ENCODE peak calls at places on chromosome 22, in five cellular contexts. One of them, this sample, is unnamed.

GRCh38 chr22:41768420-41768819 is 32.1 kb upstream of the CCDC134 start:
- DNase-seq in activated T-cell treated with anti-CD3 and anti-CD28 coated beads, Interleukin-2, amount 50 U/mL, for 72 hours: no peak
- DNase-seq in H7: no peak
- DNase-seq in dorsolateral prefrontal cortex: no peak
- DNase-seq in endothelial cell: no peak
- DNase-seq in this sample: no peak

GRCh38 chr22:50672471-50673230 is at the start of gene SHANK3:
- DNase-seq in activated T-cell treated with anti-CD3 and anti-CD28 coated beads, Interleukin-2, amount 50 U/mL, for 72 hours: no peak
- DNase-seq in dorsolateral prefrontal cortex: peak; percentile 31
- DNase-seq in endothelial cell: peak; percentile 92
- DNase-seq in H7: peak; percentile 81
- DNase-seq in this sample: peak; percentile 7

GRCh38 chr22:45929649-45930048 is 47.3 kb downstream of the WNT7B start:
- DNase-seq in endothelial cell: no peak
- DNase-seq in activated T-cell treated with anti-CD3 and anti-CD28 coated beads, Interleukin-2, amount 50 U/mL, for 72 hours: no peak
- DNase-seq in dorsolateral prefrontal cortex: no peak
- DNase-seq in H7: no peak
- DNase-seq in this sample: no peak

GRCh38 chr22:33210129-33210784 is 152.1 kb upstream of the SYN3 start:
- DNase-seq in H7: peak; percentile 85
- DNase-seq in activated T-cell treated with anti-CD3 and anti-CD28 coated beads, Interleukin-2, amount 50 U/mL, for 72 hours: peak; percentile 41
- DNase-seq in endothelial cell: peak; percentile 48
- DNase-seq in dorsolateral prefrontal cortex: no peak
- DNase-seq in this sample: peak; percentile 76

GRCh38 chr22:27551402-27551801 is 250.2 kb downstream of the MN1 start:
- DNase-seq in H7: no peak
- DNase-seq in activated T-cell treated with anti-CD3 and anti-CD28 coated beads, Interleukin-2, amount 50 U/mL, for 72 hours: no peak
- DNase-seq in dorsolateral prefrontal cortex: no peak
- DNase-seq in endothelial cell: no peak
- DNase-seq in this sample: no peak

GRCh38 chr22:27480487-27480886 is 321.1 kb downstream of the MN1 start:
- DNase-seq in activated T-cell treated with anti-CD3 and anti-CD28 coated beads, Interleukin-2, amount 50 U/mL, for 72 hours: no peak
- DNase-seq in dorsolateral prefrontal cortex: peak; percentile 53
- DNase-seq in endothelial cell: no peak
- DNase-seq in H7: peak; percentile 83
- DNase-seq in this sample: no peak

GRCh38 chr22:29146771-29147170 is 58.9 kb upstream of the EMID1 start:
- DNase-seq in dorsolateral prefrontal cortex: peak; percentile 8
- DNase-seq in activated T-cell treated with anti-CD3 and anti-CD28 coated beads, Interleukin-2, amount 50 U/mL, for 72 hours: no peak
- DNase-seq in H7: no peak
- DNase-seq in endothelial cell: no peak
- DNase-seq in this sample: no peak

GRCh38 chr22:30267382-30268302 is 991 bp upstream of the OSM start:
- DNase-seq in activated T-cell treated with anti-CD3 and anti-CD28 coated beads, Interleukin-2, amount 50 U/mL, for 72 hours: peak; percentile 58
- DNase-seq in dorsolateral prefrontal cortex: no peak
- DNase-seq in H7: no peak
- DNase-seq in endothelial cell: no peak
- DNase-seq in this sample: no peak

GRCh38 chr22:32206774-32207758 is 2.2 kb upstream of the RFPL2 start:
- DNase-seq in dorsolateral prefrontal cortex: no peak
- DNase-seq in H7: peak; percentile 70
- DNase-seq in endothelial cell: peak; percentile 43
- DNase-seq in activated T-cell treated with anti-CD3 and anti-CD28 coated beads, Interleukin-2, amount 50 U/mL, for 72 hours: peak; percentile 33
- DNase-seq in this sample: peak; percentile 25

GRCh38 chr22:20571531-20572007 is 64.2 kb downstream of the MED15 start:
- DNase-seq in dorsolateral prefrontal cortex: no peak
- DNase-seq in activated T-cell treated with anti-CD3 and anti-CD28 coated beads, Interleukin-2, amount 50 U/mL, for 72 hours: peak; percentile 74
- DNase-seq in H7: peak; percentile 91
- DNase-seq in endothelial cell: peak; percentile 66
- DNase-seq in this sample: peak; percentile 74

GRCh38 chr22:35749808-35750207 is 32.1 kb downstream of the APOL5 start:
- DNase-seq in H7: no peak
- DNase-seq in dorsolateral prefrontal cortex: no peak
- DNase-seq in activated T-cell treated with anti-CD3 and anti-CD28 coated beads, Interleukin-2, amount 50 U/mL, for 72 hours: no peak
- DNase-seq in endothelial cell: no peak
- DNase-seq in this sample: no peak